ENCODE peak calls at places on chromosomes 5 and 9, in four cellular contexts. M, B, R and G are unnamed samples.
A peak's percentile ranks its signal among the peaks of the same experiment; 100 is the strongest.

GRCh38 chr5:72600401-72600981 is 93.3 kb upstream of the ZNF366 start:
- DNase-seq in B (no peak), R (no peak), M (no peak), G (no peak)

GRCh38 chr9:131474711-131475110 is 28.0 kb upstream of the POMT1 start:
- DNase-seq in M (no peak), B (no peak), R (no peak), G (no peak)

GRCh38 chr5:160169326-160169725 is 50.1 kb upstream of the PWWP2A start:
- DNase-seq in R (no peak), M (no peak), B (no peak), G (no peak)

GRCh38 chr5:135625061-135625460 is 46.3 kb upstream of the CXCL14 start:
- DNase-seq in M (no peak), R (no peak), B (peak; percentile 10), G (no peak)

GRCh38 chr5:151892393-151892792 is 32.3 kb downstream of the GLRA1 start:
- DNase-seq in R (no peak), M (no peak), B (no peak), G (no peak)

GRCh38 chr5:124885490-124885889 is 139.1 kb upstream of the ZNF608 start:
- DNase-seq in B (no peak), R (no peak), M (no peak), G (no peak)

GRCh38 chr5:36844305-36844704 is 32.3 kb upstream of the NIPBL start:
- DNase-seq in M (no peak), B (no peak), R (no peak), G (no peak)

GRCh38 chr5:153276151-153276550 is 214.3 kb upstream of the GRIA1 start:
- DNase-seq in B (peak; percentile 76), M (peak; percentile 2), R (no peak), G (peak; percentile 47)

GRCh38 chr5:89380635-89381034 is 497.7 kb upstream of the MEF2C start:
- DNase-seq in B (no peak), M (no peak), R (no peak), G (no peak)

DNA sequence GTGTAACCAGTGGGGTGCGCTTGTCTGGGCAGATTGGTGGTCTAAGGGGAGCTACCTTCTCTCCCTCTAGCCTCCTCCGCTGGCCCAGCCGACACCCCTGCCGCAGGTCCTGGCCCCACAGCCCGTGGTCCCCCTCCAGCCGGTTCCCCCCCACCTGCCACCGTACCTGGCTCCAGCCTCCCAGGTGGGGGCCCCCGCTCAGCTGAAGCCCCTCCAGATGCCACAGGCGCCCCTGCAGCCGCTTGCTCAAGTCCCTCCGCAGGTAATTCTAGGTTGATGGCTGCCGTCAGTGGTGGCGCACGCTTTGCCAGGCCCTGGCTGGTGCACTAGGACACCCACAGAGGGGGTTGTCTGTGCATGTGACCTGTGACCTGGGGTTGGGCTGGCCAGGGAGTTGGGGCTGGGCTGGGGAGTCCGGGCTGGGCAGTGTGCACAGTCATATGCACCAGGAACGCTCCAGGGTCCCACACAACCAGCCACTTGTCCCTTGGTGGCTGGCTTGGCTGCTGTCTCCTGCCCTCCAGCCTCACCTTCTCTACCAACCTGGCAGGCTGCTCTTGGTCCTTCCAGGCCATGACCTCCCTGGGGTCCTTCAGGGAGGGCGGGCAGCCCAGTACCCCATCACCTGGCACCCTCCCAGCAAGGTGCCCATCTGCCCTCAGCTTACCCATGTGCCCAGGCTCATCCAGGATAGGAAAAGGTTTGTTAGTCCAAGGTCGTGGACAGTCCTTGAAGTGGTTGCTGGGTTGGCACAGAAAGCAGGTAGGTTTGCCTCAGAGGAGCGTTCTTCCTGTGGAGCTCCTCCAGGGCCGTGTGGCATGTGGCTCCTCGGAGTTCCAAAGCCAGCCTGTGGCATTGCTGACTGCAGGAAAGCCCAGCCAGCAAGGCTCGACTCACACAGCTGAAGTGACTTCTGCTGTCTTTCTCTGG is 73.2 kb downstream of the WNK2 start:
- DNase-seq in R (no peak), M (no peak), B (peak; percentile 39), G (no peak)
- TF ChIP-seq SUZ12 in R (no peak), M (no peak), B (no peak), G (no peak)

GRCh38 chr9:128088253-128088945 is 20.4 kb downstream of the SLC25A25 start:
- DNase-seq in M (no peak), B (no peak), R (no peak), G (no peak)
- H3K4me1 ChIP-seq in M (peaks cover 12% of the 10 kb centered on the region), B (peaks cover 2% of the 10 kb centered on the region), R (peaks cover 9% of the 10 kb centered on the region), G (peaks cover 7% of the 10 kb centered on the region)

GRCh38 chr5:100905259-100905914 is 2.3 kb upstream of the ST8SIA4 start:
- DNase-seq in M (no peak), B (no peak), R (no peak), G (no peak)

GRCh38 chr5:100902406-100903035 is 561 bp downstream of the ST8SIA4 start:
- DNase-seq in B (peak; percentile 46), R (no peak), M (no peak), G (no peak)

GRCh38 chr5:100901851-100902341 is 1.2 kb downstream of the ST8SIA4 start:
- DNase-seq in R (no peak), B (no peak), M (no peak), G (no peak)

GRCh38 chr5:100904259-100904822 is 1.3 kb upstream of the ST8SIA4 start:
- DNase-seq in R (no peak), B (no peak), M (no peak), G (no peak)

GRCh38 chr5:100903036-100903887 is at the start of gene ST8SIA4:
- DNase-seq in R (peak; percentile 95), B (peak; percentile 80), M (no peak), G (no peak)
- H3K27me3 ChIP-seq in R (no peaks in the 10 kb centered on the region), B (peaks cover 37% of the 10 kb centered on the region), M (peaks cover 32% of the 10 kb centered on the region), G (peaks cover 52% of the 10 kb centered on the region)

GRCh38 chr5:13322769-13323168 is 621.7 kb downstream of the DNAH5 start:
- DNase-seq in R (no peak), M (no peak), B (no peak), G (no peak)
- TF ChIP-seq SUZ12 in R (no peak), M (no peak), B (no peak), G (no peak)